ENCODE peak calls at places on chromosomes 12 and 14, in eight cellular contexts. One of them, this sample, is unnamed.

GRCh38 chr12:119613319-119613936 is 19.9 kb downstream of the TMEM233 start:
- DNase-seq in AML-193: no peak
- DNase-seq in stimulated activated CD8-positive, alpha-beta memory T cell treated with anti-CD3 and anti-CD28 coated beads, Interleukin-4, amount 100 ng/mL, for 1 hour: no peak
- DNase-seq in GM03348: no peak
- DNase-seq in endothelial cell of umbilical vein: peak; percentile 21
- DNase-seq in cardiac septum: no peak
- DNase-seq in EL: peak; percentile 6
- DNase-seq in HT1080: peak; percentile 17
- DNase-seq in this sample: peak; percentile 40

GRCh38 chr12:19234171-19234704 is 104.7 kb downstream of the PLEKHA5 start:
- DNase-seq in AML-193: peak; percentile 34
- DNase-seq in stimulated activated CD8-positive, alpha-beta memory T cell treated with anti-CD3 and anti-CD28 coated beads, Interleukin-4, amount 100 ng/mL, for 1 hour: no peak
- DNase-seq in GM03348: no peak
- DNase-seq in endothelial cell of umbilical vein: no peak
- DNase-seq in cardiac septum: no peak
- DNase-seq in EL: peak; percentile 14
- DNase-seq in HT1080: no peak
- DNase-seq in this sample: peak; percentile 6

GRCh38 chr12:53694746-53695145 is 18.9 kb upstream of the ATP5MC2 start:
- DNase-seq in AML-193: no peak
- DNase-seq in stimulated activated CD8-positive, alpha-beta memory T cell treated with anti-CD3 and anti-CD28 coated beads, Interleukin-4, amount 100 ng/mL, for 1 hour: no peak
- DNase-seq in GM03348: no peak
- DNase-seq in endothelial cell of umbilical vein: no peak
- DNase-seq in cardiac septum: no peak
- DNase-seq in EL: no peak
- DNase-seq in HT1080: no peak
- DNase-seq in this sample: no peak

GRCh38 chr14:62462996-62463395 is 582.3 kb downstream of the KCNH5 start:
- DNase-seq in AML-193: no peak
- DNase-seq in stimulated activated CD8-positive, alpha-beta memory T cell treated with anti-CD3 and anti-CD28 coated beads, Interleukin-4, amount 100 ng/mL, for 1 hour: no peak
- DNase-seq in GM03348: no peak
- DNase-seq in endothelial cell of umbilical vein: no peak
- DNase-seq in cardiac septum: no peak
- DNase-seq in EL: no peak
- DNase-seq in HT1080: peak; percentile 2
- DNase-seq in this sample: no peak

GRCh38 chr14:94346841-94347240 is 23.7 kb upstream of the SERPINA6 start:
- DNase-seq in AML-193: no peak
- DNase-seq in stimulated activated CD8-positive, alpha-beta memory T cell treated with anti-CD3 and anti-CD28 coated beads, Interleukin-4, amount 100 ng/mL, for 1 hour: no peak
- DNase-seq in GM03348: no peak
- DNase-seq in endothelial cell of umbilical vein: no peak
- DNase-seq in cardiac septum: no peak
- DNase-seq in EL: no peak
- DNase-seq in HT1080: no peak
- DNase-seq in this sample: no peak

GRCh38 chr12:67147447-67147846 is 121.7 kb upstream of the CAND1 start:
- DNase-seq in AML-193: no peak
- DNase-seq in stimulated activated CD8-positive, alpha-beta memory T cell treated with anti-CD3 and anti-CD28 coated beads, Interleukin-4, amount 100 ng/mL, for 1 hour: no peak
- DNase-seq in GM03348: no peak
- DNase-seq in endothelial cell of umbilical vein: no peak
- DNase-seq in cardiac septum: no peak
- DNase-seq in EL: no peak
- DNase-seq in HT1080: no peak
- DNase-seq in this sample: no peak

GRCh38 chr12:96698521-96698920 is 208.5 kb upstream of the NEDD1 start:
- DNase-seq in AML-193: no peak
- DNase-seq in stimulated activated CD8-positive, alpha-beta memory T cell treated with anti-CD3 and anti-CD28 coated beads, Interleukin-4, amount 100 ng/mL, for 1 hour: no peak
- DNase-seq in GM03348: no peak
- DNase-seq in endothelial cell of umbilical vein: no peak
- DNase-seq in cardiac septum: no peak
- DNase-seq in EL: peak; percentile 25
- DNase-seq in HT1080: peak; percentile 42
- DNase-seq in this sample: no peak

GRCh38 chr14:74955229-74955999 is at the start of gene PGF:
- DNase-seq in AML-193: no peak
- DNase-seq in stimulated activated CD8-positive, alpha-beta memory T cell treated with anti-CD3 and anti-CD28 coated beads, Interleukin-4, amount 100 ng/mL, for 1 hour: peak; percentile 13
- DNase-seq in GM03348: peak; percentile 89
- DNase-seq in endothelial cell of umbilical vein: peak; percentile 72
- DNase-seq in cardiac septum: peak; percentile 90
- DNase-seq in EL: peak; percentile 65
- DNase-seq in HT1080: peak; percentile 75
- DNase-seq in this sample: no peak

GRCh38 chr12:104011265-104011664 is 38.7 kb downstream of the GLT8D2 start:
- DNase-seq in AML-193: no peak
- DNase-seq in stimulated activated CD8-positive, alpha-beta memory T cell treated with anti-CD3 and anti-CD28 coated beads, Interleukin-4, amount 100 ng/mL, for 1 hour: no peak
- DNase-seq in GM03348: peak; percentile 79
- DNase-seq in endothelial cell of umbilical vein: peak; percentile 93
- DNase-seq in cardiac septum: no peak
- DNase-seq in EL: peak; percentile 84
- DNase-seq in HT1080: peak; percentile 95
- DNase-seq in this sample: peak; percentile 44

GRCh38 chr12:112252184-112252583 is 126.8 kb downstream of the TRAFD1 start:
- DNase-seq in AML-193: no peak
- DNase-seq in stimulated activated CD8-positive, alpha-beta memory T cell treated with anti-CD3 and anti-CD28 coated beads, Interleukin-4, amount 100 ng/mL, for 1 hour: no peak
- DNase-seq in GM03348: no peak
- DNase-seq in endothelial cell of umbilical vein: no peak
- DNase-seq in cardiac septum: no peak
- DNase-seq in EL: no peak
- DNase-seq in HT1080: no peak
- DNase-seq in this sample: no peak

GRCh38 chr14:92938235-92938875 is 15.4 kb downstream of the CHGA start:
- DNase-seq in AML-193: no peak
- DNase-seq in stimulated activated CD8-positive, alpha-beta memory T cell treated with anti-CD3 and anti-CD28 coated beads, Interleukin-4, amount 100 ng/mL, for 1 hour: no peak
- DNase-seq in GM03348: no peak
- DNase-seq in endothelial cell of umbilical vein: no peak
- DNase-seq in cardiac septum: no peak
- DNase-seq in EL: no peak
- DNase-seq in HT1080: no peak
- DNase-seq in this sample: no peak

GRCh38 chr12:29200586-29200985 is 51.5 kb downstream of the FAR2 start:
- DNase-seq in AML-193: no peak
- DNase-seq in stimulated activated CD8-positive, alpha-beta memory T cell treated with anti-CD3 and anti-CD28 coated beads, Interleukin-4, amount 100 ng/mL, for 1 hour: no peak
- DNase-seq in GM03348: no peak
- DNase-seq in endothelial cell of umbilical vein: no peak
- DNase-seq in cardiac septum: no peak
- DNase-seq in EL: no peak
- DNase-seq in HT1080: no peak
- DNase-seq in this sample: no peak

GRCh38 chr14:85060116-85060515 is 469.8 kb upstream of the FLRT2 start:
- DNase-seq in AML-193: no peak
- DNase-seq in stimulated activated CD8-positive, alpha-beta memory T cell treated with anti-CD3 and anti-CD28 coated beads, Interleukin-4, amount 100 ng/mL, for 1 hour: no peak
- DNase-seq in GM03348: peak; percentile 27
- DNase-seq in endothelial cell of umbilical vein: no peak
- DNase-seq in cardiac septum: no peak
- DNase-seq in EL: no peak
- DNase-seq in HT1080: no peak
- DNase-seq in this sample: peak; percentile 8

GRCh38 chr12:104122298-104122697 is 15.7 kb downstream of the NFYB start:
- DNase-seq in AML-193: no peak
- DNase-seq in stimulated activated CD8-positive, alpha-beta memory T cell treated with anti-CD3 and anti-CD28 coated beads, Interleukin-4, amount 100 ng/mL, for 1 hour: no peak
- DNase-seq in GM03348: no peak
- DNase-seq in endothelial cell of umbilical vein: no peak
- DNase-seq in cardiac septum: no peak
- DNase-seq in EL: no peak
- DNase-seq in HT1080: no peak
- DNase-seq in this sample: no peak

GRCh38 chr12:39127401-39127800 is 222.0 kb upstream of the CPNE8 start:
- DNase-seq in AML-193: no peak
- DNase-seq in stimulated activated CD8-positive, alpha-beta memory T cell treated with anti-CD3 and anti-CD28 coated beads, Interleukin-4, amount 100 ng/mL, for 1 hour: no peak
- DNase-seq in GM03348: no peak
- DNase-seq in endothelial cell of umbilical vein: peak; percentile 92
- DNase-seq in cardiac septum: no peak
- DNase-seq in EL: peak; percentile 0
- DNase-seq in HT1080: peak; percentile 90
- DNase-seq in this sample: peak; percentile 93

GRCh38 chr12:22899184-22899583 is 274.2 kb downstream of the ETNK1 start:
- DNase-seq in AML-193: no peak
- DNase-seq in stimulated activated CD8-positive, alpha-beta memory T cell treated with anti-CD3 and anti-CD28 coated beads, Interleukin-4, amount 100 ng/mL, for 1 hour: no peak
- DNase-seq in GM03348: no peak
- DNase-seq in endothelial cell of umbilical vein: no peak
- DNase-seq in cardiac septum: no peak
- DNase-seq in EL: no peak
- DNase-seq in HT1080: no peak
- DNase-seq in this sample: no peak

GRCh38 chr12:123808167-123808566 is 46.1 kb downstream of the DNAH10 start:
- DNase-seq in AML-193: no peak
- DNase-seq in stimulated activated CD8-positive, alpha-beta memory T cell treated with anti-CD3 and anti-CD28 coated beads, Interleukin-4, amount 100 ng/mL, for 1 hour: no peak
- DNase-seq in GM03348: peak; percentile 59
- DNase-seq in endothelial cell of umbilical vein: no peak
- DNase-seq in cardiac septum: no peak
- DNase-seq in EL: no peak
- DNase-seq in HT1080: peak; percentile 21
- DNase-seq in this sample: no peak

GRCh38 chr12:57063991-57064725 is 14.2 kb upstream of the MYO1A start:
- DNase-seq in AML-193: no peak
- DNase-seq in stimulated activated CD8-positive, alpha-beta memory T cell treated with anti-CD3 and anti-CD28 coated beads, Interleukin-4, amount 100 ng/mL, for 1 hour: no peak
- DNase-seq in GM03348: no peak
- DNase-seq in endothelial cell of umbilical vein: no peak
- DNase-seq in cardiac septum: no peak
- DNase-seq in EL: no peak
- DNase-seq in HT1080: no peak
- DNase-seq in this sample: no peak

GRCh38 chr14:92581966-92582566 is 68.5 kb downstream of the RIN3 start:
- DNase-seq in AML-193: no peak
- DNase-seq in stimulated activated CD8-positive, alpha-beta memory T cell treated with anti-CD3 and anti-CD28 coated beads, Interleukin-4, amount 100 ng/mL, for 1 hour: no peak
- DNase-seq in GM03348: no peak
- DNase-seq in endothelial cell of umbilical vein: no peak
- DNase-seq in cardiac septum: no peak
- DNase-seq in EL: no peak
- DNase-seq in HT1080: no peak
- DNase-seq in this sample: no peak

GRCh38 chr14:77638738-77639137 is 22.3 kb upstream of the SPTLC2 start:
- DNase-seq in AML-193: no peak
- DNase-seq in stimulated activated CD8-positive, alpha-beta memory T cell treated with anti-CD3 and anti-CD28 coated beads, Interleukin-4, amount 100 ng/mL, for 1 hour: no peak
- DNase-seq in GM03348: peak; percentile 76
- DNase-seq in endothelial cell of umbilical vein: peak; percentile 52
- DNase-seq in cardiac septum: no peak
- DNase-seq in EL: peak; percentile 97
- DNase-seq in HT1080: peak; percentile 84
- DNase-seq in this sample: peak; percentile 97

GRCh38 chr14:99654235-99655000 is 9.5 kb downstream of the HHIPL1 start:
- DNase-seq in AML-193: no peak
- DNase-seq in stimulated activated CD8-positive, alpha-beta memory T cell treated with anti-CD3 and anti-CD28 coated beads, Interleukin-4, amount 100 ng/mL, for 1 hour: no peak
- DNase-seq in GM03348: peak; percentile 90
- DNase-seq in endothelial cell of umbilical vein: no peak
- DNase-seq in cardiac septum: no peak
- DNase-seq in EL: peak; percentile 59
- DNase-seq in HT1080: peak; percentile 52
- DNase-seq in this sample: peak; percentile 98

GRCh38 chr14:54000341-54000811 is 43.8 kb upstream of the BMP4 start:
- DNase-seq in AML-193: no peak
- DNase-seq in stimulated activated CD8-positive, alpha-beta memory T cell treated with anti-CD3 and anti-CD28 coated beads, Interleukin-4, amount 100 ng/mL, for 1 hour: no peak
- DNase-seq in GM03348: no peak
- DNase-seq in endothelial cell of umbilical vein: peak; percentile 82
- DNase-seq in cardiac septum: no peak
- DNase-seq in EL: peak; percentile 85
- DNase-seq in HT1080: no peak
- DNase-seq in this sample: peak; percentile 98

GRCh38 chr14:91774138-91775096 is 42.5 kb upstream of the CATSPERB start:
- DNase-seq in AML-193: no peak
- DNase-seq in stimulated activated CD8-positive, alpha-beta memory T cell treated with anti-CD3 and anti-CD28 coated beads, Interleukin-4, amount 100 ng/mL, for 1 hour: no peak
- DNase-seq in GM03348: no peak
- DNase-seq in endothelial cell of umbilical vein: no peak
- DNase-seq in cardiac septum: no peak
- DNase-seq in EL: no peak
- DNase-seq in HT1080: no peak
- DNase-seq in this sample: no peak

GRCh38 chr14:65850429-65851145 is 438.1 kb downstream of the FUT8 start:
- DNase-seq in AML-193: no peak
- DNase-seq in stimulated activated CD8-positive, alpha-beta memory T cell treated with anti-CD3 and anti-CD28 coated beads, Interleukin-4, amount 100 ng/mL, for 1 hour: peak; percentile 27
- DNase-seq in GM03348: no peak
- DNase-seq in endothelial cell of umbilical vein: no peak
- DNase-seq in cardiac septum: no peak
- DNase-seq in EL: no peak
- DNase-seq in HT1080: peak; percentile 21
- DNase-seq in this sample: no peak

GRCh38 chr14:89848165-89848564 is 106.4 kb downstream of the EFCAB11 start:
- DNase-seq in AML-193: no peak
- DNase-seq in stimulated activated CD8-positive, alpha-beta memory T cell treated with anti-CD3 and anti-CD28 coated beads, Interleukin-4, amount 100 ng/mL, for 1 hour: no peak
- DNase-seq in GM03348: peak; percentile 32
- DNase-seq in endothelial cell of umbilical vein: no peak
- DNase-seq in cardiac septum: no peak
- DNase-seq in EL: peak; percentile 32
- DNase-seq in HT1080: no peak
- DNase-seq in this sample: no peak

GRCh38 chr14:82913396-82913795 is 1379.7 kb upstream of the SEL1L start:
- DNase-seq in AML-193: no peak
- DNase-seq in stimulated activated CD8-positive, alpha-beta memory T cell treated with anti-CD3 and anti-CD28 coated beads, Interleukin-4, amount 100 ng/mL, for 1 hour: no peak
- DNase-seq in GM03348: no peak
- DNase-seq in endothelial cell of umbilical vein: no peak
- DNase-seq in cardiac septum: no peak
- DNase-seq in EL: no peak
- DNase-seq in HT1080: no peak
- DNase-seq in this sample: no peak

GRCh38 chr14:91373591-91374245 is 43.9 kb downstream of the CCDC88C start:
- DNase-seq in AML-193: peak; percentile 18
- DNase-seq in stimulated activated CD8-positive, alpha-beta memory T cell treated with anti-CD3 and anti-CD28 coated beads, Interleukin-4, amount 100 ng/mL, for 1 hour: no peak
- DNase-seq in GM03348: no peak
- DNase-seq in endothelial cell of umbilical vein: peak; percentile 63
- DNase-seq in cardiac septum: no peak
- DNase-seq in EL: no peak
- DNase-seq in HT1080: peak; percentile 50
- DNase-seq in this sample: no peak

GRCh38 chr14:70906785-70907171 is 481 bp upstream of the PCNX1 start:
- DNase-seq in AML-193: no peak
- DNase-seq in stimulated activated CD8-positive, alpha-beta memory T cell treated with anti-CD3 and anti-CD28 coated beads, Interleukin-4, amount 100 ng/mL, for 1 hour: no peak
- DNase-seq in GM03348: no peak
- DNase-seq in endothelial cell of umbilical vein: peak; percentile 57
- DNase-seq in cardiac septum: no peak
- DNase-seq in EL: no peak
- DNase-seq in HT1080: no peak
- DNase-seq in this sample: no peak

GRCh38 chr14:103384450-103385152 is 614 bp upstream of the MARK3 start:
- DNase-seq in AML-193: no peak
- DNase-seq in stimulated activated CD8-positive, alpha-beta memory T cell treated with anti-CD3 and anti-CD28 coated beads, Interleukin-4, amount 100 ng/mL, for 1 hour: no peak
- DNase-seq in GM03348: no peak
- DNase-seq in endothelial cell of umbilical vein: no peak
- DNase-seq in cardiac septum: no peak
- DNase-seq in EL: no peak
- DNase-seq in HT1080: no peak
- DNase-seq in this sample: no peak

GRCh38 chr12:67681145-67681778 is 32.7 kb downstream of the DYRK2 start:
- DNase-seq in AML-193: no peak
- DNase-seq in stimulated activated CD8-positive, alpha-beta memory T cell treated with anti-CD3 and anti-CD28 coated beads, Interleukin-4, amount 100 ng/mL, for 1 hour: no peak
- DNase-seq in GM03348: peak; percentile 81
- DNase-seq in endothelial cell of umbilical vein: peak; percentile 82
- DNase-seq in cardiac septum: no peak
- DNase-seq in EL: peak; percentile 93
- DNase-seq in HT1080: peak; percentile 83
- DNase-seq in this sample: peak; percentile 95